ENCODE peak calls at places on chromosomes 11 and 22, in seven cellular contexts. C, Y, E, K, S, J and F are unnamed samples.

GRCh38 chr11:454801-455565 is 4.9 kb downstream of the PTDSS2 start:
- DNase-seq in C (no peak), Y (no peak), E (no peak), K (no peak), S (no peak), J (no peak), F (no peak)

GRCh38 chr11:64052938-64053622 is 17.3 kb downstream of the FLRT1 start:
- DNase-seq in C (no peak), Y (no peak), E (no peak), K (no peak), S (no peak), J (no peak), F (no peak)

GRCh38 chr11:18013790-18014507 is 1.1 kb upstream of the SERGEF start:
- DNase-seq in C (no peak), Y (no peak), E (peak; percentile 25), K (peak; percentile 20), S (no peak), J (no peak), F (no peak)

GRCh38 chr11:9565822-9566560 is 7.5 kb upstream of the WEE1 start:
- DNase-seq in C (peak; percentile 39), Y (peak; percentile 87), E (peak; percentile 80), K (no peak), S (no peak), J (peak; percentile 100), F (peak; percentile 82)

GRCh38 chr22:23243006-23243573 is 62.8 kb downstream of the BCR start:
- DNase-seq in C (no peak), Y (no peak), E (no peak), K (peak; percentile 44), S (no peak), J (no peak), F (no peak)

GRCh38 chr11:20248345-20248744 is 88.1 kb upstream of the DBX1 start:
- DNase-seq in C (no peak), Y (no peak), E (no peak), K (no peak), S (no peak), J (no peak), F (no peak)

GRCh38 chr11:33172996-33173395 is 11.7 kb upstream of the CSTF3 start:
- DNase-seq in C (no peak), Y (no peak), E (peak; percentile 39), K (no peak), S (no peak), J (peak; percentile 31), F (no peak)

GRCh38 chr11:65833297-65834030 is at the start of gene SNX32:
- DNase-seq in C (peak; percentile 96), Y (peak; percentile 95), E (peak; percentile 95), K (peak; percentile 93), S (peak; percentile 71), J (peak; percentile 90), F (no peak)

GRCh38 chr11:97732011-97732632 is 1288.6 kb upstream of the CNTN5 start:
- DNase-seq in C (no peak), Y (no peak), E (no peak), K (no peak), S (no peak), J (no peak), F (no peak)

GRCh38 chr11:117444256-117445096 is 116.8 kb downstream of the CEP164 start:
- DNase-seq in C (no peak), Y (no peak), E (no peak), K (no peak), S (no peak), J (no peak), F (no peak)

GRCh38 chr22:27581688-27582087 is 219.9 kb downstream of the MN1 start:
- DNase-seq in C (peak; percentile 32), Y (peak; percentile 85), E (peak; percentile 46), K (peak; percentile 25), S (no peak), J (peak; percentile 17), F (no peak)

GRCh38 chr11:9861860-9862725 is 198.2 kb downstream of the SWAP70 start:
- DNase-seq in C (peak; percentile 47), Y (peak; percentile 28), E (peak; percentile 44), K (peak; percentile 44), S (no peak), J (peak; percentile 75), F (no peak)

GRCh38 chr22:37929390-37929789 is 23.3 kb downstream of the MICALL1 start:
- DNase-seq in C (peak; percentile 88), Y (no peak), E (no peak), K (no peak), S (no peak), J (no peak), F (no peak)

GRCh38 chr11:96307748-96308133 is 35.3 kb downstream of the MAML2 start:
- DNase-seq in C (no peak), Y (no peak), E (no peak), K (no peak), S (no peak), J (peak; percentile 95), F (no peak)

GRCh38 chr11:134577801-134578200 is 165.8 kb upstream of the B3GAT1 start:
- DNase-seq in C (no peak), Y (peak; percentile 3), E (no peak), K (no peak), S (no peak), J (no peak), F (no peak)

GRCh38 chr22:35045451-35045850 is 20.5 kb upstream of the ISX start:
- DNase-seq in C (no peak), Y (no peak), E (no peak), K (no peak), S (no peak), J (no peak), F (no peak)

GRCh38 chr11:38646382-38646781 is 2048.3 kb upstream of the RAG2 start:
- DNase-seq in C (no peak), Y (no peak), E (no peak), K (no peak), S (no peak), J (no peak), F (no peak)

GRCh38 chr11:38648597-38648996 is 2050.6 kb upstream of the RAG2 start:
- DNase-seq in C (no peak), Y (no peak), E (no peak), K (no peak), S (no peak), J (no peak), F (no peak)
- TF ChIP-seq POLR2A in C (no peak), Y (no peak), E (no peak), K (no peak), S (no peak), J (no peak), F (no peak)

GRCh38 chr11:73375830-73376167 is 400 bp upstream of the RELT start:
- DNase-seq in C (no peak), Y (no peak), E (no peak), K (no peak), S (no peak), J (no peak), F (no peak)

GRCh38 chr11:73376168-73376802 is at the start of gene RELT:
- DNase-seq in C (peak; percentile 92), Y (peak; percentile 63), E (peak; percentile 84), K (peak; percentile 85), S (no peak), J (peak; percentile 89), F (peak; percentile 97)

GRCh38 chr11:73376803-73377629 is 817 bp downstream of the RELT start:
- DNase-seq in C (peak; percentile 41), Y (no peak), E (peak; percentile 72), K (peak; percentile 79), S (no peak), J (peak; percentile 72), F (peak; percentile 91)

GRCh38 chr11:73372371-73372993 is 3.7 kb upstream of the RELT start:
- DNase-seq in C (no peak), Y (no peak), E (no peak), K (no peak), S (no peak), J (no peak), F (peak; percentile 72)

GRCh38 chr11:73374130-73374529 is 2.1 kb upstream of the RELT start:
- DNase-seq in C (no peak), Y (no peak), E (no peak), K (no peak), S (no peak), J (no peak), F (no peak)
- TF ChIP-seq POLR2A in C (no peak), Y (no peak), E (no peak), K (no peak), S (no peak), J (no peak), F (no peak)

DNA sequence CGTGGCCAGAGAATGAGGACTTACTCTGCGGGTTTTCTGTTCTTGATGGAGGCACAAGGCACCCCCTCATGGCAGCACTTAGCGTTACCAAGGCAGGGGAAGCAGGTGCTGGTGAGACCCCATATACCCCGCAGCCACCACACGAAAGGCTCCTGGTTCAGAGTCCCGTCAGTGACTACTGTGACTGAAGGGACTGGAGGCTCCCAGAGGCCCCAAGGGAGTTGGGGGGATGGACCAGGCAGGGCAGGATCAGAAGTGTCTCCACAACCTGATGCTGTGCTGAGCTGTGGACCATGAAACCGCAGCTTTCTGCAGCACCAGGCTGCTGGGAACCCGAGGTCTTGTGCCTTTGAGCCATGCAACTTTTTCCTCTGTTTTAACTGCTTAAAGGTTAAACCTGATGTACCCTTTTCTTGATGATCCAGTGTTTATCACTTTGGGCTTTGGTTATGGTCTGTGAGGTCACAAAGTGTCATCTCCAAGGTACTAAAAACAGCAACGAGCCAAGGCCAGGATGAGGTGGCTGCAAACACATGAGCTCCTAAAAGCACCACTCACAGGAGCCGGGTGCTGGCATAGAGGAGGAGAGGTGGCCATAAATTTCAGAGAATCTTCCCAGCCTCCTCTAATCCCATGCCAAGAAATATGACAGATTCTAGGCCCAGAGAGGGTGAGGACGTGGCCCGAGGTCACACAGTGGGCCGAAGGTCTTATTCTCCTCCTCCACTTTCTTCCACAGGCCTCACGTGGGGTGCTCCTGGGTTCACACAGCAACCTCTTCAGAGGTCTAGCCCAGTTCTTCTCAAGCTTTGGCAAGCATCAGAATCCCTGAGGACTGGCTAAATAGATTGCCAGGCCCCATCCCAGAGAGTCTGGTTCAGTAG is 4.2 kb upstream of the LRRC32 start:
- DNase-seq in C (no peak), Y (no peak), E (peak; percentile 75), K (peak; percentile 72), S (no peak), J (no peak), F (no peak)
- TF ChIP-seq POLR2A in C (no peak), Y (no peak), E (no peak), K (no peak), S (no peak), J (no peak), F (no peak)

DNA sequence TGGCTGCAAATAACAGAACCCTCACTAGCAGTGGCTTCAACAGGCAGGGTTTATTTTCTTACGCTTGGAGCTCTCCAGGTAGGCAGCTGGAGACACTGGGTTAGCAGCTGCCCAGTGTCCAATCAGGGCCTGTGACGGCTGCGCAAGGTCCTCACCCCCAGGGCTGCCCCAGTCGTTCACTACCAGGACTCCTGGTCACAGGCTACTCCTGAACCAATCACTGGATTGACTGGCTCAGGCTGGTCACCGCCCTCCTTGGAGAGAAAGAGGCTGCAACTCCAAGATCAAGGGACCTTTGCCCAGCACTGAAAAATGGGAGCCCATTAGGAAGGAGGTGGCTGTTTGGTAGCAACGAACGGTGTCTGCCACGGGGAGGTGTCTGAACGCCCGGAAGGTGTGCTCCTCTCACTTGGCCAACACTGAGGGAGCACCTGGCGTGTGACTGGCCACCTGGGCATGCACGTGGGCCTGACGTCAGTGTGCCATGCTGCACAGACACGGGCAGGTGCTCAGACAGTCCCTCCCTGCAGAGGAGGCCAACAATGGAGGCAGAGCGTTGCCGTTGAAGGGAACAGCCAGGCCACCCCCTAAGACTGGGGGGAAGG is 5.1 kb downstream of the ARSA start:
- DNase-seq in C (peak; percentile 92), Y (no peak), E (no peak), K (no peak), S (no peak), J (no peak), F (no peak)
- TF ChIP-seq POLR2A in C (no peak), Y (no peak), E (no peak), K (peak; percentile 22), S (peak; percentile 41), J (no peak), F (no peak)

GRCh38 chr22:24686280-24686679 is 83.3 kb downstream of the GGT1 start:
- DNase-seq in C (no peak), Y (no peak), E (no peak), K (no peak), S (no peak), J (no peak), F (no peak)
- TF ChIP-seq POLR2A in C (no peak), Y (no peak), E (no peak), K (no peak), S (no peak), J (no peak), F (no peak)